ENCODE peak calls at places on chromosome 11, in six cellular contexts. B, F, P, G, X and M are unnamed samples.

GRCh38 chr11:64854534-64855502 is 10.4 kb upstream of the CDC42BPG start:
- DNase-seq in B (peak; percentile 95), F (peak; percentile 83), P (peak; percentile 97), G (no peak), X (no peak), M (no peak)

GRCh38 chr11:31802609-31802989 is 8.5 kb downstream of the PAX6 start:
- DNase-seq in B (no peak), F (no peak), P (no peak), G (no peak), X (no peak), M (no peak)

GRCh38 chr11:1745701-1746320 is 4.6 kb downstream of the IFITM10 start:
- DNase-seq in B (peak; percentile 12), F (no peak), P (no peak), G (no peak), X (no peak), M (no peak)

GRCh38 chr11:72781313-72782080 is 12.3 kb downstream of the STARD10 start:
- DNase-seq in B (peak; percentile 67), F (peak; percentile 78), P (no peak), G (peak; percentile 58), X (peak; percentile 43), M (peak; percentile 96)

GRCh38 chr11:8090756-8091155 is 9.7 kb downstream of the TUB start:
- DNase-seq in B (no peak), F (no peak), P (peak; percentile 35), G (peak; percentile 59), X (peak; percentile 34), M (no peak)

GRCh38 chr11:97722065-97722464 is 1298.7 kb upstream of the CNTN5 start:
- DNase-seq in B (no peak), F (no peak), P (peak; percentile 1), G (no peak), X (no peak), M (no peak)

GRCh38 chr11:57405271-57405890 is 14.9 kb upstream of the PRG2 start:
- DNase-seq in B (no peak), F (no peak), P (no peak), G (no peak), X (no peak), M (no peak)

GRCh38 chr11:71173709-71174108 is 78.7 kb downstream of the SHANK2 start:
- DNase-seq in B (no peak), F (no peak), P (no peak), G (no peak), X (no peak), M (no peak)

GRCh38 chr11:134038897-134039470 is 29.9 kb upstream of the JAM3 start:
- DNase-seq in B (no peak), F (no peak), P (no peak), G (no peak), X (no peak), M (no peak)

GRCh38 chr11:62221498-62221897 is 13.0 kb downstream of the SCGB2A1 start:
- DNase-seq in B (no peak), F (no peak), P (no peak), G (no peak), X (no peak), M (no peak)

GRCh38 chr11:62223095-62223494 is 14.6 kb downstream of the SCGB2A1 start:
- DNase-seq in B (no peak), F (no peak), P (peak; percentile 21), G (no peak), X (no peak), M (no peak)

GRCh38 chr11:62217191-62217748 is 8.8 kb downstream of the SCGB2A1 start:
- DNase-seq in B (no peak), F (no peak), P (peak; percentile 46), G (no peak), X (no peak), M (no peak)
- TF ChIP-seq CTCF in B (peak; percentile 15), F (no peak), P (peak; percentile 76), G (peak; percentile 56), X (peak; percentile 40), M (peak; percentile 43)

GRCh38 chr11:110912437-110912836 is 200.2 kb upstream of the ARHGAP20 start:
- DNase-seq in B (no peak), F (no peak), P (no peak), G (no peak), X (no peak), M (no peak)
- TF ChIP-seq CTCF in B (no peak), F (no peak), P (no peak), G (no peak), X (no peak), M (no peak)

GRCh38 chr11:2975594-2975993 is 16.5 kb downstream of the NAP1L4 start:
- DNase-seq in B (no peak), F (no peak), P (peak; percentile 67), G (no peak), X (peak; percentile 65), M (no peak)
- TF ChIP-seq CTCF in B (peak; percentile 48), F (no peak), P (peak; percentile 55), G (peak; percentile 41), X (peak; percentile 55), M (peak; percentile 37)

GRCh38 chr11:86403458-86403857 is 28.8 kb downstream of the CCDC81 start:
- DNase-seq in B (no peak), F (no peak), P (no peak), G (no peak), X (no peak), M (no peak)

GRCh38 chr11:86414032-86414431 is 39.3 kb downstream of the CCDC81 start:
- DNase-seq in B (no peak), F (no peak), P (no peak), G (no peak), X (no peak), M (no peak)

DNA sequence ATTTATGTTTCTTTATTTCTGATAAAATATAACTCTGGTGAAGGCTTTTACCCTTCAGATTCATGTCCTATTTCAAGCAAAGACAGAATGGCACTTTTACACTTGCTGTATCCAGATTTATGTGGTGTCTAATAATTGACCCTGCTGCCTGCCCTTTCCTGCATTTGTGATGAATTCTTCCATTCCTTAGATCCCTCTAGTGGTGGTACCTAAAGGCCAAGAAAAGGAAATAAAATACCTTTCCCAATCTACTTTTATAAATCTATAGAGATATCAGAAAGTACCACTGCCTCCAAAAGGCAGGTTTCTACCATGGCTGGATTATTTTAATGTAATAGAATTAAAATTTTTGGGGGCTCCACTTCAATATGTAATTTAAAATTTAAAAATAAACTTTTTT is 34.2 kb downstream of the CCDC81 start:
- DNase-seq in B (no peak), F (no peak), P (no peak), G (no peak), X (no peak), M (no peak)
- TF ChIP-seq CTCF in B (no peak), F (no peak), P (peak; percentile 39), G (peak; percentile 42), X (no peak), M (peak; percentile 16)

DNA sequence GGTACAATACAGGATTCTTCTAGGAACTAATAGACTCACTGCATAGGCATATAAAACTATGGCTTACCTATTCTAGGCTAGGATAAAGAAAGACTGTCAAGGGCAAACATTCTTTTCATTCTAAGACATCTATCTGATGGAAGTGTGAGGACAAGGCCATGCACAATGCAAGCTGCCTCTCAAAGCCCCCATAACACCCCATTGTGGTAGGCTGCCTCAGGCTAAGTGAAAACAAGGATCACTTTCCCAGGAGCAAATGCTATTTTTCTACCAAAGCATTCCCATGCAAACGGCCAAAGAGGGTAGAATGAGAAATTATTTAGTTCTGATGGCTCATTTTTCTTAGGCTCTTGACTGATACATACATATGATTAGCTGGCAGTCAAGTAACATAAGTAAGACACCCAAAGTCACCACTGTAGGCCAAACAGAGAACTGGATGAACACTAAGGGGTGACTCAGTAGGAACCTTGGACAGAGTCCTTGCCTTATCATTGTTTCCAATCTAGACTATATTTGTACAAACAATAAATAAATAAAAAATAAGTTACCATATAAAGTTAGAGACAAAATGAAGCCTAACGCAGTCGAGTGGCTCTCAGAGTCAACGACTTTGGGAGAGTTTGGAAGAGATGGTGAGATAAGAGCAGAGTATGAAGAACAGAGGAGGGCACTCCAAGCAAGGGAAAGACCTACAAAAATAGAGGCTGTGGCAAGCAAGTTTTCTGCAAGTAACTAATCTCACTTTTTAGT is 303.6 kb downstream of the SBF2 start:
- DNase-seq in B (no peak), F (no peak), P (peak; percentile 74), G (no peak), X (no peak), M (no peak)
- TF ChIP-seq CTCF in B (no peak), F (no peak), P (peak; percentile 32), G (no peak), X (no peak), M (peak; percentile 8)

GRCh38 chr11:117908959-117909610 is 20.1 kb downstream of the TMPRSS13 start:
- DNase-seq in B (peak; percentile 6), F (no peak), P (no peak), G (no peak), X (no peak), M (no peak)

GRCh38 chr11:117908261-117908895 is 20.8 kb downstream of the TMPRSS13 start:
- DNase-seq in B (peak; percentile 39), F (no peak), P (no peak), G (no peak), X (no peak), M (no peak)

GRCh38 chr11:117905524-117905923 is 23.7 kb downstream of the TMPRSS13 start:
- DNase-seq in B (peak; percentile 19), F (no peak), P (no peak), G (no peak), X (no peak), M (no peak)

GRCh38 chr11:117906710-117907109 is 22.5 kb downstream of the TMPRSS13 start:
- DNase-seq in B (no peak), F (no peak), P (no peak), G (no peak), X (no peak), M (no peak)

GRCh38 chr11:117907276-117908110 is 21.7 kb downstream of the TMPRSS13 start:
- DNase-seq in B (peak; percentile 86), F (peak; percentile 93), P (peak; percentile 83), G (peak; percentile 46), X (peak; percentile 59), M (no peak)
- TF ChIP-seq CTCF in B (no peak), F (no peak), P (no peak), G (no peak), X (no peak), M (no peak)

GRCh38 chr11:116460156-116460965 is 312.4 kb downstream of the BUD13 start:
- DNase-seq in B (no peak), F (peak; percentile 48), P (no peak), G (no peak), X (no peak), M (no peak)

GRCh38 chr11:116457336-116458007 is 315.3 kb downstream of the BUD13 start:
- DNase-seq in B (no peak), F (no peak), P (no peak), G (no peak), X (no peak), M (peak; percentile 55)

GRCh38 chr11:116459644-116460043 is 313.1 kb downstream of the BUD13 start:
- DNase-seq in B (no peak), F (no peak), P (no peak), G (no peak), X (no peak), M (no peak)

GRCh38 chr11:116458546-116458945 is 314.2 kb downstream of the BUD13 start:
- DNase-seq in B (no peak), F (no peak), P (no peak), G (no peak), X (no peak), M (no peak)

GRCh38 chr11:116459233-116459632 is 313.6 kb downstream of the BUD13 start:
- DNase-seq in B (no peak), F (peak; percentile 37), P (no peak), G (no peak), X (no peak), M (no peak)
- TF ChIP-seq CTCF in B (no peak), F (no peak), P (no peak), G (no peak), X (no peak), M (no peak)

GRCh38 chr11:122512688-122513087 is 142.8 kb upstream of the UBASH3B start:
- DNase-seq in B (no peak), F (no peak), P (no peak), G (no peak), X (no peak), M (no peak)
- TF ChIP-seq CTCF in B (no peak), F (no peak), P (no peak), G (no peak), X (no peak), M (no peak)